ENCODE peak calls at places on chromosomes 5 and 9, in six cellular contexts. One of them, this sample, is unnamed.

GRCh38 chr5:78008356-78008967 is 232.3 kb upstream of the TBCA start:
- DNase-seq in GM06990: peak
- DNase-seq in heart right ventricle: no peak
- DNase-seq in breast epithelium: no peak
- DNase-seq in astrocyte of the spinal cord: peak
- DNase-seq in GM13977: peak
- DNase-seq in this sample: no peak

GRCh38 chr9:137305060-137305787 is 3.2 kb upstream of the NRARP start:
- DNase-seq in heart right ventricle: peak
- DNase-seq in GM13977: peak
- DNase-seq in GM06990: peak
- DNase-seq in astrocyte of the spinal cord: peak
- DNase-seq in breast epithelium: no peak
- DNase-seq in this sample: no peak

GRCh38 chr5:9278925-9279603 is 266.8 kb downstream of the SEMA5A start:
- DNase-seq in GM13977: no peak
- DNase-seq in GM06990: no peak
- DNase-seq in heart right ventricle: no peak
- DNase-seq in breast epithelium: no peak
- DNase-seq in astrocyte of the spinal cord: no peak
- DNase-seq in this sample: no peak

GRCh38 chr5:11040345-11040744 is 279.3 kb upstream of the DAP start:
- DNase-seq in breast epithelium: no peak
- DNase-seq in GM06990: no peak
- DNase-seq in heart right ventricle: no peak
- DNase-seq in GM13977: no peak
- DNase-seq in astrocyte of the spinal cord: no peak
- DNase-seq in this sample: no peak

GRCh38 chr5:170112876-170113516 is 7.3 kb downstream of the FOXI1 start:
- DNase-seq in astrocyte of the spinal cord: no peak
- DNase-seq in GM06990: no peak
- DNase-seq in GM13977: no peak
- DNase-seq in heart right ventricle: no peak
- DNase-seq in breast epithelium: no peak
- DNase-seq in this sample: no peak

GRCh38 chr5:131965826-131966415 is 20.5 kb upstream of the MEIKIN start:
- DNase-seq in heart right ventricle: no peak
- DNase-seq in astrocyte of the spinal cord: no peak
- DNase-seq in GM13977: no peak
- DNase-seq in GM06990: no peak
- DNase-seq in breast epithelium: no peak
- DNase-seq in this sample: no peak

GRCh38 chr5:13325765-13326164 is 618.7 kb downstream of the DNAH5 start:
- DNase-seq in breast epithelium: no peak
- DNase-seq in astrocyte of the spinal cord: no peak
- DNase-seq in heart right ventricle: no peak
- DNase-seq in GM06990: no peak
- DNase-seq in GM13977: no peak
- DNase-seq in this sample: no peak

GRCh38 chr9:112061152-112061740 is 113.9 kb downstream of the SUSD1 start:
- DNase-seq in heart right ventricle: peak
- DNase-seq in GM06990: peak
- DNase-seq in GM13977: peak
- DNase-seq in breast epithelium: peak
- DNase-seq in astrocyte of the spinal cord: peak
- DNase-seq in this sample: no peak

GRCh38 chr9:122097679-122098315 is 4.7 kb upstream of the TTLL11 start:
- DNase-seq in heart right ventricle: no peak
- DNase-seq in GM13977: no peak
- DNase-seq in GM06990: no peak
- DNase-seq in astrocyte of the spinal cord: no peak
- DNase-seq in breast epithelium: no peak
- DNase-seq in this sample: no peak

GRCh38 chr5:101390317-101390908 is 487.3 kb upstream of the ST8SIA4 start:
- DNase-seq in astrocyte of the spinal cord: peak
- DNase-seq in GM06990: no peak
- DNase-seq in breast epithelium: no peak
- DNase-seq in heart right ventricle: no peak
- DNase-seq in GM13977: no peak
- DNase-seq in this sample: no peak

GRCh38 chr9:8738953-8739352 is 939.4 kb upstream of the DMAC1 start:
- DNase-seq in heart right ventricle: no peak
- DNase-seq in astrocyte of the spinal cord: no peak
- DNase-seq in GM13977: no peak
- DNase-seq in GM06990: no peak
- DNase-seq in breast epithelium: no peak
- DNase-seq in this sample: no peak

DNA sequence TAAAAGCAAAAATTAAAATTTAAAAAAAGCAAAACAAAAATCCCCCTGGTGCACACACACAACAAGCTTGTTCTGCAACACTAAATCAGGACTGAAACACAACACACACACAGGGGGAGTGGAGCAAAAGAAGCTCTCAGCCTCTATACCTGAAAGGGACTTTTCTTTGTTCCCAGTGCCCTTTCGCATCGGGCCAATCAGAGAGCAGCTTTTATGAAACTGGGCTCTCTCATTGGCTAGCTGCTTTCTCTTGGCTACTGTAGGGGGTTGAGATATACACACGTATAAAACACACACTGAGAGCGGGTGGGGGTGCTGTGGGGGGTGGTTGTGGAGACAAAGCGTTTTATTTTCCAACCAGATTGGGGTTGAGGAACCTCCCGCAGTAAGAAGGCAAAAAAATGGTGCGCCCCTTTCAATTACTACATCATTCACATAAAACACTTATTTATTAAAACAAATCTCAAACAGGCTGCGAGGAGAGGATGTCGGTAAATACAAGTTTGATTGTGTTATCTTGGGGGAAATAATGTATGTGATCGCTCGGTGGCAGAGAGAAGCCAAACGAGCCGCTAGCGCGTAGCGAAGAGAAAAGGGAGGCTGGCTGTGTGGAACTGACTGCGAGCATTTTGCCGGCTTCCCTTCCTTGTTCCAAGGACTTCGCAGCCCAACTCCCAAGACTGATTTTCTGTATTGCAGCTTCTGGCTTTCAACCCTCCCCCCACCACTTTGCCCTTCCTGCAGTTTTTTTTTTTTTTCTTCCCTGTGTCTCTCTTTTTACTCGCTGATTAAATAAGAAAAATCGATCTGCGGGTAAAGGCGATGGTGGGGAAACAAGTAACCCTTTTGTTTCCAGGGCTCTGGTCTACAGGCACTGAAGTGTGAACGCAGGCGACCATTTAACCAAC is 2.5 kb upstream of the ZNF608 start:
- DNase-seq in GM13977: peak
- DNase-seq in astrocyte of the spinal cord: peak
- DNase-seq in heart right ventricle: peak
- DNase-seq in GM06990: peak
- DNase-seq in breast epithelium: peak
- DNase-seq in this sample: peak
- TF ChIP-seq CTCF in GM13977: no peak
- TF ChIP-seq CTCF in astrocyte of the spinal cord: no peak
- TF ChIP-seq CTCF in heart right ventricle: no peak
- TF ChIP-seq CTCF in GM06990: no peak
- TF ChIP-seq CTCF in breast epithelium: peak
- TF ChIP-seq CTCF in this sample: no peak

GRCh38 chr5:62271870-62272269 is 34.1 kb upstream of the KIF2A start:
- DNase-seq in GM06990: no peak
- DNase-seq in GM13977: no peak
- DNase-seq in astrocyte of the spinal cord: no peak
- DNase-seq in heart right ventricle: no peak
- DNase-seq in breast epithelium: no peak
- DNase-seq in this sample: no peak
- TF ChIP-seq CTCF in GM06990: no peak
- TF ChIP-seq CTCF in GM13977: no peak
- TF ChIP-seq CTCF in astrocyte of the spinal cord: no peak
- TF ChIP-seq CTCF in heart right ventricle: no peak
- TF ChIP-seq CTCF in breast epithelium: no peak
- TF ChIP-seq CTCF in this sample: no peak

GRCh38 chr5:139680368-139681111 is 32.4 kb downstream of the CXXC5 start:
- DNase-seq in GM13977: no peak
- DNase-seq in GM06990: no peak
- DNase-seq in heart right ventricle: no peak
- DNase-seq in astrocyte of the spinal cord: no peak
- DNase-seq in breast epithelium: no peak
- DNase-seq in this sample: no peak
- TF ChIP-seq CTCF in GM13977: no peak
- TF ChIP-seq CTCF in GM06990: no peak
- TF ChIP-seq CTCF in heart right ventricle: no peak
- TF ChIP-seq CTCF in astrocyte of the spinal cord: no peak
- TF ChIP-seq CTCF in breast epithelium: no peak
- TF ChIP-seq CTCF in this sample: no peak

GRCh38 chr5:55694152-55694830 is 17.8 kb downstream of the SLC38A9 start:
- DNase-seq in heart right ventricle: no peak
- DNase-seq in GM06990: no peak
- DNase-seq in breast epithelium: no peak
- DNase-seq in astrocyte of the spinal cord: peak
- DNase-seq in GM13977: no peak
- DNase-seq in this sample: no peak
- TF ChIP-seq CTCF in heart right ventricle: peak
- TF ChIP-seq CTCF in GM06990: peak
- TF ChIP-seq CTCF in breast epithelium: no peak
- TF ChIP-seq CTCF in astrocyte of the spinal cord: peak
- TF ChIP-seq CTCF in GM13977: peak
- TF ChIP-seq CTCF in this sample: no peak

GRCh38 chr5:127963931-127964330 is 119.6 kb upstream of the SLC12A2 start:
- DNase-seq in heart right ventricle: no peak
- DNase-seq in GM13977: no peak
- DNase-seq in GM06990: no peak
- DNase-seq in astrocyte of the spinal cord: peak
- DNase-seq in breast epithelium: no peak
- DNase-seq in this sample: no peak

GRCh38 chr5:127961764-127962148 is 121.8 kb upstream of the SLC12A2 start:
- DNase-seq in astrocyte of the spinal cord: no peak
- DNase-seq in GM06990: no peak
- DNase-seq in breast epithelium: no peak
- DNase-seq in heart right ventricle: no peak
- DNase-seq in GM13977: no peak
- DNase-seq in this sample: no peak

GRCh38 chr5:127961006-127961763 is 122.4 kb upstream of the SLC12A2 start:
- DNase-seq in breast epithelium: no peak
- DNase-seq in GM06990: no peak
- DNase-seq in astrocyte of the spinal cord: no peak
- DNase-seq in GM13977: no peak
- DNase-seq in heart right ventricle: no peak
- DNase-seq in this sample: no peak

GRCh38 chr5:127963233-127963632 is 120.3 kb upstream of the SLC12A2 start:
- DNase-seq in GM06990: no peak
- DNase-seq in astrocyte of the spinal cord: no peak
- DNase-seq in breast epithelium: no peak
- DNase-seq in GM13977: no peak
- DNase-seq in heart right ventricle: no peak
- DNase-seq in this sample: no peak

GRCh38 chr5:127962491-127962890 is 121.1 kb upstream of the SLC12A2 start:
- DNase-seq in astrocyte of the spinal cord: no peak
- DNase-seq in GM13977: no peak
- DNase-seq in GM06990: no peak
- DNase-seq in heart right ventricle: no peak
- DNase-seq in breast epithelium: no peak
- DNase-seq in this sample: no peak
- TF ChIP-seq CTCF in astrocyte of the spinal cord: no peak
- TF ChIP-seq CTCF in GM13977: no peak
- TF ChIP-seq CTCF in GM06990: no peak
- TF ChIP-seq CTCF in heart right ventricle: no peak
- TF ChIP-seq CTCF in breast epithelium: no peak
- TF ChIP-seq CTCF in this sample: no peak

DNA sequence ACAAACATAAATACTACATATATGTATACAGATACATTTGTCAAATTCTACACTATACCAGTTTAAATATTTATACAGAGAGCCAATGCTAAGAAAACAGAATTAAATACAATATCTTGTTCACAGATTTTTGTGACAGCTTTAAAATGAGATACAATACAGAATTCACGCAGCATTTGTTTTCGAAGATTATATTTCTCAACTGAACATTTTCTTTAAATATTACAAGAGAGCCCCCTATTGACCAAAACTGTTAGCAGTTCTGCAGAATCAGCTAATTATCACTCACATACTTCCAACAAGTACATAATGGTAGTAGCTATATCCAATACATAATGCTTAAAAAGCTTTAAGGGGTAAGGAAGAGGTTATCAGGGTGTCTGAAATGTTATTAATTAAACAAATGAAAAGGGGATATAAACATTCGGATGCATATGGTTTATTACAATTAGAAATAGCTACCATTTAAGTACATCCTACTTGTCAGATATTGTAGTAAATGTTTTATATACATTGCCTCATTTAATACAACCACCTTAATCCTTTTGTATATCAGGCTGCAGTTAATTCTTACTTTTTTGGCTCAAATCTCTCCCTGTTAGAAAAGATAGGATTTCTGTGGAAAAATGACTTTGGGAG is 31.7 kb downstream of the ZDHHC21 start:
- DNase-seq in heart right ventricle: no peak
- DNase-seq in GM13977: peak
- DNase-seq in GM06990: no peak
- DNase-seq in breast epithelium: no peak
- DNase-seq in astrocyte of the spinal cord: peak
- DNase-seq in this sample: no peak
- TF ChIP-seq CTCF in heart right ventricle: peak
- TF ChIP-seq CTCF in GM13977: peak
- TF ChIP-seq CTCF in GM06990: peak
- TF ChIP-seq CTCF in breast epithelium: no peak
- TF ChIP-seq CTCF in astrocyte of the spinal cord: peak
- TF ChIP-seq CTCF in this sample: peak